ENCODE peak calls at places on chromosomes 4 and X, in four cellular contexts. T is BE2C, H is B cell, W is HFFc6. Z is an unnamed sample.
A peak's percentile ranks its signal among the peaks of the same experiment; 100 is the strongest.

GRCh38 chr4:120225527-120225926 is 158.9 kb upstream of the MAD2L1 start:
- DNase-seq in H (no peak), T (no peak), W (no peak), Z (no peak)

GRCh38 chr4:7771541-7772507 is 167.8 kb downstream of the AFAP1 start:
- DNase-seq in H (no peak), W (no peak), T (peak; percentile 72), Z (no peak)

GRCh38 chr4:151538963-151539362 is 130.0 kb downstream of the FHIP1A start:
- DNase-seq in T (no peak), W (no peak), H (no peak), Z (no peak)

GRCh38 chr4:157217708-157218107 is 2.8 kb upstream of the GRIA2 start:
- DNase-seq in W (no peak), T (no peak), H (no peak), Z (no peak)

GRCh38 chrX:110145854-110146253 is 142.9 kb downstream of the TMEM164 start:
- DNase-seq in W (no peak), H (peak; percentile 33), T (no peak), Z (no peak)

GRCh38 chr4:74934016-74934821 is 1.3 kb downstream of the PARM1 start:
- DNase-seq in H (peak; percentile 34), W (no peak), T (peak; percentile 32), Z (no peak)

GRCh38 chrX:106397788-106398538 is 213.8 kb upstream of the RADX start:
- DNase-seq in T (no peak), W (no peak), H (no peak), Z (no peak)

GRCh38 chr4:155772459-155773195 is 13.8 kb downstream of the GUCY1B1 start:
- DNase-seq in W (no peak), T (no peak), H (no peak), Z (no peak)

GRCh38 chrX:109890910-109891502 is 111.9 kb upstream of the TMEM164 start:
- DNase-seq in H (peak; percentile 57), W (peak; percentile 13), T (peak; percentile 59), Z (no peak)

GRCh38 chr4:184958127-184958806 is 60.0 kb upstream of the HELT start:
- DNase-seq in W (no peak), H (no peak), T (no peak), Z (no peak)

GRCh38 chr4:128107766-128108165 is 46.7 kb downstream of the LARP1B start:
- DNase-seq in H (no peak), T (no peak), W (no peak), Z (peak; percentile 12)

GRCh38 chrX:84044051-84044450 is 143.9 kb downstream of the RPS6KA6 start:
- DNase-seq in T (no peak), W (no peak), H (no peak), Z (no peak)

GRCh38 chrX:84047339-84047738 is 140.7 kb downstream of the RPS6KA6 start:
- DNase-seq in W (no peak), T (peak; percentile 51), H (no peak), Z (no peak)

GRCh38 chrX:84046403-84046984 is 141.5 kb downstream of the RPS6KA6 start:
- DNase-seq in H (peak; percentile 37), T (peak; percentile 20), W (peak; percentile 8), Z (peak; percentile 15)
- TF ChIP-seq CTCF in H (peak; percentile 51), T (peak; percentile 74), W (peak; percentile 84), Z (peak; percentile 77)

GRCh38 chrX:131747173-131747572 is 203.3 kb downstream of the OR13H1 start:
- DNase-seq in H (peak; percentile 81), W (no peak), T (no peak), Z (peak; percentile 88)

GRCh38 chrX:131741103-131741581 is 197.3 kb downstream of the OR13H1 start:
- DNase-seq in W (no peak), T (no peak), H (peak; percentile 87), Z (no peak)

GRCh38 chrX:131745942-131746489 is 202.1 kb downstream of the OR13H1 start:
- DNase-seq in W (no peak), T (no peak), H (no peak), Z (no peak)

GRCh38 chrX:131746491-131746968 is 202.7 kb downstream of the OR13H1 start:
- DNase-seq in H (peak; percentile 88), W (no peak), T (peak; percentile 77), Z (peak; percentile 71)
- TF ChIP-seq CTCF in H (no peak), W (peak; percentile 42), T (peak; percentile 51), Z (peak; percentile 29)

GRCh38 chrX:139126493-139126892 is 404.0 kb upstream of the F9 start:
- DNase-seq in H (peak; percentile 7), T (no peak), W (no peak), Z (no peak)
- TF ChIP-seq CTCF in H (no peak), T (no peak), W (no peak), Z (peak; percentile 1)

GRCh38 chr4:81527709-81528108 is 56.0 kb upstream of the RASGEF1B start:
- DNase-seq in T (no peak), W (no peak), H (no peak), Z (no peak)
- TF ChIP-seq CTCF in T (no peak), W (no peak), H (no peak), Z (no peak)

DNA sequence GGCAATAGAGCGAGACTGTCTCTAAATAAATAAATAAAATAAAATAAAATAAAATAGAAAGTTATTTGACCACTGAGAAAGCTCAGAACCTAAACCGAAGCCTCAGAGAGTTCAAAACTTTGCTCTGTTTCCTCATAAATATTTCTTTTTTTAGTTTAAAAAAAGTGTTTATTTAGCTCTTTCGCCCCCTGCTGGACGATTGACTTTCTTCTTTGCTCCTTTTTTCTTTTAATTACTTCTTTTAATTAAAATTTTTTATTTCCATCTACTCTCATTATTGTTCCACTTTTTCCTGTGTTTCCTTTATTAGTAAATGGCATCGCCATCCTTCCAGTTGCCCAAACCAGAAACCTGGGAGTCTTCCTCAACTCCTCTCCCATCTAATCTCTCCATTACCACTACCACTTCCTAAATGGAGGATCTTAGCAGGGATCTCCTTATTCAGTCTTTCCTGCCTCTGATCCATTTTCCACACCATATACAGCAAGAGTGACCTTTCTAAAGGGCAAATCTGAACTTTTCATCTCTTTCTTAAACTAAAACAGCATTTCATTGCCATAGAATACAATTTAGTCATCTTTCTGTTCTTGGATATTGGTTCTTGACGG is 728 bp upstream of the IL13RA2 start:
- DNase-seq in H (peak; percentile 1), W (no peak), T (no peak), Z (no peak)
- TF ChIP-seq CTCF in H (peak; percentile 7), W (peak; percentile 79), T (peak; percentile 31), Z (peak; percentile 17)

DNA sequence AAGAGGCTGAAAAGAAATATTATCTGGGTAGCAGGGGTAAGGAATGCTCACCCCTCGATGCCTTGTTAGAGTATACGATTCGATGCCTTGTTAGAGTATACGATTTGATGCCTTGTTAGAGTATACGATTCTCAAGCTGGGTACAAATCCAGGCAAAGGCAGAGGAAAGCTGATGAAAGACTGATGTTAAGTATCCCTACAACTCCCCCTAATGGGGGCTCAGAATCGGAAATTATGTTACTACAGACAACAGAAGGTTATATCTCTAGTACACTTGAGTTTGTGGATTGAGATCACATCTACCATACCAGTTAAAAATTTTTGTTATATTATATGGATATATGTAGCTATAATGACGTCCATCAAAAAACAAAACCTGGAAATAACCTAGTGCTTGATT is 4.8 kb downstream of the LRRC66 start:
- DNase-seq in T (peak; percentile 15), H (no peak), W (no peak), Z (no peak)
- TF ChIP-seq CTCF in T (peak; percentile 58), H (no peak), W (peak; percentile 16), Z (no peak)

Z was measured in AG09319.